ENCODE peak calls at places on chromosomes 13 and 19, in eight cellular contexts. M is heart right ventricle, G is cardiac muscle cell, Q is right atrium auricular region, K is uterus, P is GM23338, U is PC-3, I is fibroblast of lung. D is an unnamed sample.

GRCh38 chr19:14015454-14016035 is 9.4 kb upstream of the RFX1 start:
- DNase-seq in I (no peak), K (no peak), P (no peak), M (no peak), U (no peak), Q (no peak), G (no peak), D (no peak)

GRCh38 chr13:99218545-99218944 is 17.9 kb downstream of the UBAC2 start:
- DNase-seq in K (no peak), M (peak; percentile 75), P (no peak), I (no peak), G (no peak), U (no peak), Q (peak; percentile 58), D (no peak)

GRCh38 chr19:13738073-13738472 is 26.2 kb upstream of the MRI1 start:
- DNase-seq in G (no peak), M (no peak), U (no peak), Q (no peak), I (no peak), K (no peak), P (no peak), D (no peak)

GRCh38 chr19:12838182-12838890 is at the start of gene MAST1:
- DNase-seq in Q (no peak), K (no peak), G (peak; percentile 27), M (peak; percentile 25), U (peak; percentile 80), I (no peak), P (peak; percentile 80), D (no peak)

GRCh38 chr19:38003427-38004099 is 96.6 kb downstream of the SIPA1L3 start:
- DNase-seq in K (peak; percentile 78), M (peak; percentile 65), U (peak; percentile 94), I (peak; percentile 82), Q (peak; percentile 75), P (peak; percentile 84), G (peak; percentile 86), D (no peak)

GRCh38 chr19:53870485-53870844 is 2.8 kb downstream of the MYADM start:
- DNase-seq in I (no peak), M (no peak), K (no peak), Q (no peak), U (no peak), P (no peak), G (no peak), D (no peak)

GRCh38 chr19:39310558-39311311 is 9.9 kb downstream of the LRFN1 start:
- DNase-seq in I (no peak), G (peak; percentile 31), P (peak; percentile 84), U (no peak), K (no peak), M (no peak), Q (no peak), D (no peak)

GRCh38 chr19:12034610-12035009 is 869 bp downstream of the ZNF433 start:
- DNase-seq in M (no peak), K (no peak), Q (no peak), U (peak; percentile 18), I (peak; percentile 19), P (peak; percentile 16), G (no peak), D (no peak)

GRCh38 chr13:73141292-73141771 is 82.5 kb downstream of the KLF5 start:
- DNase-seq in P (no peak), Q (no peak), I (peak; percentile 5), M (no peak), K (no peak), G (peak; percentile 42), U (no peak), D (no peak)

GRCh38 chr19:48967346-48968178 is 2.5 kb downstream of the FTL start:
- DNase-seq in U (no peak), M (no peak), I (peak; percentile 78), Q (peak; percentile 80), K (no peak), P (no peak), G (peak; percentile 86), D (no peak)

GRCh38 chr19:30997222-30997621 is 352.0 kb downstream of the TSHZ3 start:
- DNase-seq in K (no peak), M (no peak), G (no peak), U (no peak), P (no peak), I (no peak), Q (no peak), D (no peak)

GRCh38 chr13:29474991-29475390 is 120.5 kb downstream of the SLC7A1 start:
- DNase-seq in U (no peak), I (peak; percentile 84), M (no peak), G (peak; percentile 77), K (no peak), P (no peak), Q (no peak), D (peak; percentile 33)

GRCh38 chr13:109412232-109412935 is 374.0 kb downstream of the IRS2 start:
- DNase-seq in U (peak; percentile 39), M (peak; percentile 57), P (peak; percentile 50), I (peak; percentile 36), Q (no peak), K (no peak), G (peak; percentile 72), D (no peak)

GRCh38 chr19:4014541-4015491 is 7.3 kb downstream of the PIAS4 start:
- DNase-seq in M (peak; percentile 70), P (peak; percentile 70), K (no peak), U (no peak), I (no peak), G (no peak), Q (no peak), D (no peak)

DNA sequence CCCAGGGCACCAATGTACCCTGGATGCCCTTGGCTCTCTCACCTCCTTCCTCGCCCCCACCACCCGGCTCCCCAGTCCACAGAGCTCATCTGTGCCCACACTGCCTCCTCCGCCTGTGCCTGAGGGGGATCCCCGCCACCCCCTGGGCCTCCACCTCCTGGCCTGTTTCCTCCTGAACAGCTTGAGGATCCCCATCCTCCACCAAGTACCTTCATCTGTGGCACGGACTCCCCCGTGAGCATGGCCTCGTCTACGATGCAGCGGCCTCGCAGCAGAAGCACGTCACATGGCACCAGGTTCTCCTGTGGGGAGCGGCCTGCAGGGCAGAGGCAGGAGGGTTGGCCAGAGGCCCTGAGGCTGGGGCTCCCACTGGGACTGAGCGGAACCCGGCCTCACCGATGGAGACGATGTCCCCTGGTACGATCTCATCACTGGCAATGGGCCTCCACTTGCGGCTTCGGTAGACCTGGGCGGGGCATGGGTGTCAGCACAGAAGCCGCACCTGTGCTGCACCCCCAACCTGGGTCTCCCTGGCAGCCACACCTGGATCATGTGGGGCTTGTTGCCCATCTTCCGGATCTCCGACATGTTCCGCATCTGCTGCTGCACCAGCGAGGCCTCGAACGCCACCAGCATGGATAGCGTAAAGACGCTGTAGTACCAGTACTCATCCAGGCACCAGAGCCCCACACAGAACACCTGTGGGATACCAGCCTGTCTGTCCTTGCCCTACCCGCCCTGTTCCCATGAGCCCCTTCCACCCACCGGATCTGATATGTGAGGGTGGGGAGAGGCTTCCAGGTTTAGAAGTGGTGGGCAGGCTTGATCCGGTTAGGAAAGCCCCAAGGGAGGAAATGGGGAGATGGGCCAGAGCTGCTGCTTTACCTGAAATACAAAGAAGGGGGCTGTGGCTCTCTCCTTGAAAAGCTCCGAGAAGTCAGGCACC is 6.8 kb downstream of the ATP13A1 start:
- DNase-seq in K (no peak), P (no peak), Q (no peak), G (no peak), M (no peak), U (no peak), I (no peak), D (no peak)
- H3K36me3 ChIP-seq in K (no peaks in the 10 kb centered on the region), P (peaks cover 30% of the 10 kb centered on the region), Q (peaks cover 84% of the 10 kb centered on the region), G (peaks cover 37% of the 10 kb centered on the region), M (peaks cover 83% of the 10 kb centered on the region), U (peaks cover 75% of the 10 kb centered on the region), I (peaks cover 46% of the 10 kb centered on the region), D (peaks cover 58% of the 10 kb centered on the region)

GRCh38 chr19:1112254-1113208 is 8.7 kb downstream of the GPX4 start:
- DNase-seq in K (peak; percentile 57), I (no peak), G (no peak), U (no peak), P (peak; percentile 83), M (peak; percentile 64), Q (no peak), D (no peak)
- TF ChIP-seq CTCF in K (no peak), I (no peak), G (no peak), U (no peak), P (no peak), M (no peak), Q (no peak), D (no peak)

GRCh38 chr19:7933828-7934725 is 8.1 kb upstream of the CTXN1 start:
- DNase-seq in K (peak; percentile 24), Q (no peak), I (no peak), M (no peak), P (no peak), G (no peak), U (no peak), D (no peak)
- H3K36me3 ChIP-seq in K (no peaks in the 10 kb centered on the region), Q (peaks cover 85% of the 10 kb centered on the region), I (peaks cover 38% of the 10 kb centered on the region), M (peaks cover 91% of the 10 kb centered on the region), P (peaks cover 35% of the 10 kb centered on the region), G (peaks cover 52% of the 10 kb centered on the region), U (peaks cover 76% of the 10 kb centered on the region), D (peaks cover 50% of the 10 kb centered on the region)

GRCh38 chr13:95150555-95150954 is 150.7 kb downstream of the ABCC4 start:
- DNase-seq in I (no peak), U (peak; percentile 44), K (no peak), M (no peak), G (no peak), P (no peak), Q (no peak), D (no peak)
- TF ChIP-seq CTCF in I (no peak), U (no peak), K (no peak), M (no peak), G (no peak), P (no peak), Q (no peak), D (no peak)

DNA sequence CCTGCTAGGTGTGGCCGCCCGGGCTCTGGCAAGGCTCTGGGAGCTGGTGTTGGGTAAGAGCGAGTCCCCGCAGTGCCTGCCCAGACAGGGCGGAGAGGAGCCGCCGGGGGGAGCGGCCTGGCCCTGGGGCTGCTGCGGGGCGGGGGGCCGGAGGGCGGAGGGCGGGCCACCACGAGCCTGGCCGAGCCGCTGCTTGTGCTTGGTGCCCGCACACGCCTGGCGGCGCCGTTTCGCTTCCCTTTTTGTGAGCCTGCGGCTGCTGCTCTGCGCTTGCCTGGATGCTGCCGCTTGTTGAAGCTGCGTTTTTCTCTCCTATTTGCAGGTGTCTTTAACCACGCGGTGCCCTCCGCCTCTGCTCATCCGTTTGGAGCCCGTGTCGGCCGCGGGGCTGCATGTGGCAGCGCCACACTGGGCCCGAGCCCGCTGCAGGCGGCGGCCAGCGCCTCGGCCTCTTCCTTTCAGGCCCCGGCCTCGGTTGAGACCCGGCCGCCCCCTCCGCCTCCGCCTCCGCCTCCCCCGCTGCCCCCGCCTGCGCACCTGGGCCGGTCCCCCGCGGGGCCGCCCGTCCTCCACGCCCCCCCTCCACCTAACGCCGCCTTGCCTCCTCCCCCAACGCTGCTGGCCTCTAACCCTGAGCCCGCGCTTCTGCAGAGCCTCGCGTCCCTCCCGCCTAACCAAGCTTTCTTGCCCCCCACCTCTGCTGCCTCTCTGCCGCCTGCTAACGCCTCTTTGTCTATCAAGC is 8.5 kb downstream of the PLEKHJ1 start:
- DNase-seq in M (no peak), Q (no peak), P (peak; percentile 33), G (no peak), I (no peak), U (no peak), K (no peak), D (no peak)
- H3K36me3 ChIP-seq in M (peaks cover 83% of the 10 kb centered on the region), Q (peaks cover 72% of the 10 kb centered on the region), P (no peaks in the 10 kb centered on the region), G (peaks cover 45% of the 10 kb centered on the region), I (peaks cover 46% of the 10 kb centered on the region), U (peaks cover 2% of the 10 kb centered on the region), K (no peaks in the 10 kb centered on the region), D (peaks cover 40% of the 10 kb centered on the region)